ENCODE peak calls at places on chromosomes 12 and 14, in eight cellular contexts. M is CD4-positive, alpha-beta memory T cell; P is stimulated activated CD8-positive, alpha-beta memory T cell treated with anti-CD3 and anti-CD28 coated beads, Interleukin-7, amount 100 ng/mL, for 1 hour; E is H7; L is NCI-H1092; K is lower leg skin; V is NCI-H1694 treated with DMSO at 0.1 percent for 48 hours; R is GM04504. I is an unnamed sample.
A peak's percentile ranks its signal among the peaks of the same experiment; 100 is the strongest.

GRCh38 chr14:104101651-104102281 is 16.3 kb downstream of the ASPG start:
- DNase-seq in E (no peak), R (no peak), V (no peak), P (no peak), M (no peak), L (no peak), K (no peak), I (no peak)

GRCh38 chr14:21039585-21040369 is 2.4 kb upstream of the RNASE7 start:
- DNase-seq in V (peak; percentile 79), K (no peak), M (peak; percentile 51), E (peak; percentile 75), L (peak; percentile 28), P (no peak), R (no peak), I (peak; percentile 21)

GRCh38 chr12:124716208-124717141 is 147.2 kb downstream of the SCARB1 start:
- DNase-seq in M (no peak), R (no peak), V (no peak), K (peak; percentile 52), E (no peak), P (no peak), L (no peak), I (peak; percentile 94)

GRCh38 chr12:42323856-42324255 is 2.0 kb downstream of the ZCRB1 start:
- DNase-seq in P (no peak), K (no peak), V (no peak), R (no peak), M (no peak), L (no peak), E (no peak), I (no peak)

GRCh38 chr12:501722-502447 is 42.1 kb downstream of the B4GALNT3 start:
- DNase-seq in E (peak; percentile 22), M (no peak), K (no peak), L (peak; percentile 42), P (no peak), V (no peak), R (no peak), I (no peak)

GRCh38 chr12:10365716-10366433 is 24.0 kb downstream of the KLRK1 start:
- DNase-seq in M (no peak), L (no peak), R (no peak), E (no peak), K (no peak), V (no peak), P (no peak), I (peak; percentile 42)

GRCh38 chr12:69161835-69162234 is 77.5 kb upstream of the CPSF6 start:
- DNase-seq in V (no peak), L (peak; percentile 22), E (no peak), R (no peak), M (peak; percentile 65), P (no peak), K (no peak), I (peak; percentile 68)

GRCh38 chr14:24999157-24999556 is 50.8 kb downstream of the STXBP6 start:
- DNase-seq in M (no peak), L (no peak), E (no peak), V (no peak), R (no peak), P (no peak), K (no peak), I (no peak)

GRCh38 chr14:90979451-90979850 is 81.0 kb downstream of the RPS6KA5 start:
- DNase-seq in M (no peak), L (no peak), P (no peak), V (no peak), K (no peak), E (no peak), R (no peak), I (no peak)

GRCh38 chr12:132429932-132430643 is 59.9 kb upstream of the FBRSL1 start:
- DNase-seq in M (peak; percentile 65), R (no peak), E (peak; percentile 89), V (peak; percentile 84), L (peak; percentile 84), P (peak; percentile 19), K (no peak), I (peak; percentile 94)

I was measured in NCI-H774.